ENCODE peak calls at places on chromosomes 5 and 9, in six cellular contexts. O is Kasumi-1, L is mesenteric fat pad, Q is Karpas-422, B is cardiac fibroblast, T is IMR-90. H is an unnamed sample.

GRCh38 chr5:90967851-90968250 is 409.3 kb downstream of the ADGRV1 start:
- DNase-seq in Q (no peak), T (no peak), O (no peak), B (peak), L (no peak), H (no peak)

GRCh38 chr5:176690911-176691310 is 43.6 kb downstream of the TSPAN17 start:
- DNase-seq in Q (no peak), O (no peak), T (no peak), B (no peak), L (no peak), H (no peak)

GRCh38 chr5:159419567-159419966 is 89.3 kb upstream of the IL12B start:
- DNase-seq in T (no peak), O (no peak), Q (peak), L (no peak), B (no peak), H (no peak)

GRCh38 chr9:76510041-76510440 is 51.1 kb downstream of the GCNT1 start:
- DNase-seq in O (no peak), L (no peak), B (peak), Q (no peak), T (peak), H (no peak)

GRCh38 chr5:56025303-56025885 is 30.6 kb upstream of the IL6ST start:
- DNase-seq in Q (no peak), T (peak), O (no peak), L (no peak), B (peak), H (no peak)

GRCh38 chr9:109194157-109194556 is 27.1 kb upstream of the FRRS1L start:
- DNase-seq in T (peak), O (no peak), Q (no peak), B (no peak), L (peak), H (no peak)

GRCh38 chr9:136267261-136268111 is 21.9 kb upstream of the QSOX2 start:
- DNase-seq in B (peak), O (peak), T (peak), Q (peak), L (peak), H (peak)

GRCh38 chr5:122661496-122662180 is 113.2 kb upstream of the SNX2 start:
- DNase-seq in B (peak), Q (no peak), O (no peak), T (no peak), L (no peak), H (no peak)

GRCh38 chr9:14322211-14323082 is 8.5 kb upstream of the NFIB start:
- DNase-seq in B (peak), L (peak), Q (peak), O (peak), T (peak), H (peak)

GRCh38 chr5:68200288-68200687 is 15.3 kb upstream of the PIK3R1 start:
- DNase-seq in B (no peak), Q (no peak), O (no peak), L (no peak), T (no peak), H (no peak)

GRCh38 chr5:25955337-25955736 is 1083.0 kb downstream of the CDH9 start:
- DNase-seq in L (no peak), Q (peak), T (no peak), B (no peak), O (no peak), H (no peak)

GRCh38 chr9:109745335-109746283 is 34.4 kb upstream of the PALM2AKAP2 start:
- DNase-seq in L (no peak), T (peak), Q (no peak), O (no peak), B (peak), H (peak)

GRCh38 chr5:61277781-61278180 is 54.3 kb upstream of the ZSWIM6 start:
- DNase-seq in B (no peak), O (no peak), L (no peak), Q (no peak), T (no peak), H (no peak)

GRCh38 chr5:33237471-33237870 is 203.3 kb upstream of the TARS1 start:
- DNase-seq in O (no peak), B (no peak), T (no peak), Q (no peak), L (no peak), H (no peak)

H was measured in cardiac septum.